ENCODE peak calls at places on chromosome 16, in seven cellular contexts. One of them, this sample, is unnamed. For H3K9me3 and H3K36me3, the result is how much of the 10 kb centered on the place peaks cover.

GRCh38 chr16:83923581-83924365 is 24.9 kb downstream of the MLYCD start:
- DNase-seq in heart left ventricle: peak
- DNase-seq in tibial nerve: no peak
- DNase-seq in SJCRH30: no peak
- DNase-seq in heart right ventricle: no peak
- DNase-seq in neural progenitor cell: no peak
- DNase-seq in cardiac muscle cell: no peak
- DNase-seq in this sample: no peak

GRCh38 chr16:57513371-57514102 is 22.8 kb downstream of the CCDC102A start:
- DNase-seq in heart left ventricle: no peak
- DNase-seq in tibial nerve: no peak
- DNase-seq in SJCRH30: no peak
- DNase-seq in heart right ventricle: no peak
- DNase-seq in neural progenitor cell: no peak
- DNase-seq in cardiac muscle cell: peak
- DNase-seq in this sample: no peak

GRCh38 chr16:30947533-30948086 is 1.3 kb upstream of the ORAI3 start:
- DNase-seq in heart left ventricle: no peak
- DNase-seq in tibial nerve: no peak
- DNase-seq in SJCRH30: no peak
- DNase-seq in heart right ventricle: no peak
- DNase-seq in neural progenitor cell: peak
- DNase-seq in cardiac muscle cell: no peak
- DNase-seq in this sample: no peak

GRCh38 chr16:76226481-76226880 is 50.7 kb upstream of the CNTNAP4 start:
- DNase-seq in heart left ventricle: no peak
- DNase-seq in tibial nerve: no peak
- DNase-seq in SJCRH30: no peak
- DNase-seq in heart right ventricle: no peak
- DNase-seq in neural progenitor cell: no peak
- DNase-seq in cardiac muscle cell: no peak
- DNase-seq in this sample: no peak

GRCh38 chr16:30764086-30764485 is 2.0 kb downstream of the RNF40 start:
- DNase-seq in heart left ventricle: no peak
- DNase-seq in tibial nerve: no peak
- DNase-seq in SJCRH30: no peak
- DNase-seq in heart right ventricle: no peak
- DNase-seq in neural progenitor cell: no peak
- DNase-seq in cardiac muscle cell: no peak
- DNase-seq in this sample: no peak

GRCh38 chr16:71590584-71590983 is 13.7 kb upstream of the TAT start:
- DNase-seq in heart left ventricle: no peak
- DNase-seq in tibial nerve: no peak
- DNase-seq in SJCRH30: no peak
- DNase-seq in heart right ventricle: no peak
- DNase-seq in neural progenitor cell: no peak
- DNase-seq in cardiac muscle cell: no peak
- DNase-seq in this sample: no peak

GRCh38 chr16:80463303-80463702 is 77.5 kb upstream of the DYNLRB2 start:
- DNase-seq in heart left ventricle: no peak
- DNase-seq in tibial nerve: no peak
- DNase-seq in SJCRH30: no peak
- DNase-seq in heart right ventricle: no peak
- DNase-seq in neural progenitor cell: no peak
- DNase-seq in cardiac muscle cell: no peak
- DNase-seq in this sample: no peak

GRCh38 chr16:69133555-69133954 is 1.1 kb downstream of the UTP4 start:
- DNase-seq in heart left ventricle: no peak
- DNase-seq in tibial nerve: no peak
- DNase-seq in SJCRH30: no peak
- DNase-seq in heart right ventricle: no peak
- DNase-seq in neural progenitor cell: no peak
- DNase-seq in cardiac muscle cell: no peak
- DNase-seq in this sample: no peak

GRCh38 chr16:57972285-57972684 is 1.4 kb upstream of the CNGB1 start:
- DNase-seq in heart left ventricle: peak
- DNase-seq in tibial nerve: no peak
- DNase-seq in SJCRH30: no peak
- DNase-seq in heart right ventricle: no peak
- DNase-seq in neural progenitor cell: no peak
- DNase-seq in cardiac muscle cell: no peak
- DNase-seq in this sample: no peak

GRCh38 chr16:57430955-57431354 is 16.2 kb downstream of the CIAPIN1 start:
- DNase-seq in heart left ventricle: no peak
- DNase-seq in tibial nerve: no peak
- DNase-seq in SJCRH30: no peak
- DNase-seq in heart right ventricle: no peak
- DNase-seq in neural progenitor cell: no peak
- DNase-seq in cardiac muscle cell: no peak
- DNase-seq in this sample: no peak

GRCh38 chr16:2769675-2770056 is 7.4 kb downstream of the ELOB start:
- DNase-seq in heart left ventricle: peak
- DNase-seq in tibial nerve: peak
- DNase-seq in SJCRH30: no peak
- DNase-seq in heart right ventricle: no peak
- DNase-seq in neural progenitor cell: no peak
- DNase-seq in cardiac muscle cell: no peak
- DNase-seq in this sample: no peak

GRCh38 chr16:30805370-30806169 is 18.6 kb upstream of the ZNF629 start:
- DNase-seq in heart left ventricle: peak
- DNase-seq in tibial nerve: peak
- DNase-seq in SJCRH30: peak
- DNase-seq in heart right ventricle: peak
- DNase-seq in neural progenitor cell: peak
- DNase-seq in cardiac muscle cell: peak
- DNase-seq in this sample: peak

DNA sequence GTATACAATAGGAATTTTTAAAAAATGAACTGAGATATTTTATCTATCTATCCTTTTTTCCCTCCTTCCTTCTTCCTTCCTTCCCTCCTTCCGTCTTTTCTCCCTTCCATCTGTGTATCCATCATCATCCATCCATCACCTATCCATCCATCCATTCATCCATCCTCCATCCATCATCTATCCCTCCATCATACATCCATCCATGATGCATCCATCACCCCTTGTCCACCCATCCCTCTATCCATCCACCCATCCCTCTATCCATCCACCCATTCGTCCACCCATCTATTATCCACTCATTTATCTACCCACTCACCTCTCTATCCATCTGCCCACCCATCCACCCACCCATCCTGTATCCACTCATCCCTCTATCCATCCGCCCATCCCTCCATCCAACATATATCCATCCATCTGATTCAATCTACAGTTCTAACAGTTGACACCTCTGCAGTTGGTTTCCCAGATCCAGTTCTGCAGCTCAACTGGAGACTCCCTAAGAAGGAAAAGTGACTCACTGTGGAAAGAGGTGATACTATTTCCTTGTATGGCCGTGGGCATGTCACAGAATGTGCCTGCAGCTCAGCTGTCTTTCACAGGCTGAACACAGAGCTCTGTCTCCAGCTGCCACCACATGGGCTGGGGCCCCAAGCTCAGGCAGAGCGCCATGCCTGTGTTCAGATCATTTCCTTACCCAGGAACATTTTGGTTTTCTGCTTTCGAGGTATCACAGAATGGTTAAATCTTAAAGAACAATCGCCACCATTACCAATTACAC is 130.8 kb downstream of the XYLT1 start:
- DNase-seq in heart left ventricle: no peak
- DNase-seq in tibial nerve: no peak
- DNase-seq in SJCRH30: no peak
- DNase-seq in heart right ventricle: no peak
- DNase-seq in neural progenitor cell: no peak
- DNase-seq in cardiac muscle cell: peak
- DNase-seq in this sample: no peak
- H3K27ac ChIP-seq in heart left ventricle: no peak
- H3K27ac ChIP-seq in tibial nerve: no peak
- H3K27ac ChIP-seq in SJCRH30: no peak
- H3K27ac ChIP-seq in heart right ventricle: no peak
- H3K27ac ChIP-seq in neural progenitor cell: no peak
- H3K27ac ChIP-seq in cardiac muscle cell: peak
- H3K27ac ChIP-seq in this sample: no peak

GRCh38 chr16:35182943-35183550 is 1723.6 kb downstream of the TP53TG3F start:
- DNase-seq in heart left ventricle: no peak
- DNase-seq in tibial nerve: no peak
- DNase-seq in SJCRH30: no peak
- DNase-seq in heart right ventricle: no peak
- DNase-seq in neural progenitor cell: no peak
- DNase-seq in cardiac muscle cell: no peak
- DNase-seq in this sample: peak

GRCh38 chr16:35184356-35184870 is 1725.0 kb downstream of the TP53TG3F start:
- DNase-seq in heart left ventricle: peak
- DNase-seq in tibial nerve: no peak
- DNase-seq in SJCRH30: no peak
- DNase-seq in heart right ventricle: no peak
- DNase-seq in neural progenitor cell: no peak
- DNase-seq in cardiac muscle cell: no peak
- DNase-seq in this sample: no peak

GRCh38 chr16:35181422-35182030 is 1722.1 kb downstream of the TP53TG3F start:
- DNase-seq in heart left ventricle: no peak
- DNase-seq in tibial nerve: no peak
- DNase-seq in SJCRH30: no peak
- DNase-seq in heart right ventricle: no peak
- DNase-seq in neural progenitor cell: no peak
- DNase-seq in cardiac muscle cell: no peak
- DNase-seq in this sample: no peak

GRCh38 chr16:35182043-35182677 is 1722.7 kb downstream of the TP53TG3F start:
- DNase-seq in heart left ventricle: peak
- DNase-seq in tibial nerve: no peak
- DNase-seq in SJCRH30: no peak
- DNase-seq in heart right ventricle: no peak
- DNase-seq in neural progenitor cell: no peak
- DNase-seq in cardiac muscle cell: no peak
- DNase-seq in this sample: no peak

GRCh38 chr16:35180970-35181369 is 1721.6 kb downstream of the TP53TG3F start:
- DNase-seq in heart left ventricle: no peak
- DNase-seq in tibial nerve: no peak
- DNase-seq in SJCRH30: no peak
- DNase-seq in heart right ventricle: no peak
- DNase-seq in neural progenitor cell: no peak
- DNase-seq in cardiac muscle cell: no peak
- DNase-seq in this sample: no peak
- H3K9me3 ChIP-seq in heart left ventricle: under half
- H3K9me3 ChIP-seq in tibial nerve: under half
- H3K9me3 ChIP-seq in SJCRH30: under half
- H3K9me3 ChIP-seq in heart right ventricle: under half
- H3K9me3 ChIP-seq in neural progenitor cell: under half
- H3K9me3 ChIP-seq in cardiac muscle cell: under half
- H3K9me3 ChIP-seq in this sample: under half

GRCh38 chr16:9114842-9115241 is 23.4 kb downstream of the HAPSTR1 start:
- DNase-seq in heart left ventricle: no peak
- DNase-seq in tibial nerve: no peak
- DNase-seq in SJCRH30: no peak
- DNase-seq in heart right ventricle: no peak
- DNase-seq in neural progenitor cell: no peak
- DNase-seq in cardiac muscle cell: no peak
- DNase-seq in this sample: no peak
- H3K36me3 ChIP-seq in heart left ventricle: half or more
- H3K36me3 ChIP-seq in tibial nerve: under half
- H3K36me3 ChIP-seq in SJCRH30: under half
- H3K36me3 ChIP-seq in heart right ventricle: half or more
- H3K36me3 ChIP-seq in neural progenitor cell: under half
- H3K36me3 ChIP-seq in cardiac muscle cell: under half
- H3K36me3 ChIP-seq in this sample: under half

GRCh38 chr16:8796469-8797363 is 723 bp downstream of the TMEM186 start:
- DNase-seq in heart left ventricle: no peak
- DNase-seq in tibial nerve: no peak
- DNase-seq in SJCRH30: no peak
- DNase-seq in heart right ventricle: no peak
- DNase-seq in neural progenitor cell: no peak
- DNase-seq in cardiac muscle cell: no peak
- DNase-seq in this sample: no peak
- H3K27ac ChIP-seq in heart left ventricle: peak
- H3K27ac ChIP-seq in tibial nerve: peak
- H3K27ac ChIP-seq in SJCRH30: peak
- H3K27ac ChIP-seq in heart right ventricle: no peak
- H3K27ac ChIP-seq in neural progenitor cell: no peak
- H3K27ac ChIP-seq in cardiac muscle cell: peak
- H3K27ac ChIP-seq in this sample: no peak

GRCh38 chr16:35564889-35565288 is 2105.5 kb downstream of the TP53TG3F start:
- DNase-seq in heart left ventricle: no peak
- DNase-seq in tibial nerve: no peak
- DNase-seq in SJCRH30: no peak
- DNase-seq in heart right ventricle: no peak
- DNase-seq in neural progenitor cell: no peak
- DNase-seq in cardiac muscle cell: no peak
- DNase-seq in this sample: no peak

GRCh38 chr16:35561346-35561745 is 2101.9 kb downstream of the TP53TG3F start:
- DNase-seq in heart left ventricle: no peak
- DNase-seq in tibial nerve: no peak
- DNase-seq in SJCRH30: no peak
- DNase-seq in heart right ventricle: no peak
- DNase-seq in neural progenitor cell: no peak
- DNase-seq in cardiac muscle cell: no peak
- DNase-seq in this sample: no peak

GRCh38 chr16:35562471-35562870 is 2103.1 kb downstream of the TP53TG3F start:
- DNase-seq in heart left ventricle: no peak
- DNase-seq in tibial nerve: no peak
- DNase-seq in SJCRH30: no peak
- DNase-seq in heart right ventricle: no peak
- DNase-seq in neural progenitor cell: no peak
- DNase-seq in cardiac muscle cell: no peak
- DNase-seq in this sample: no peak

GRCh38 chr16:35564148-35564547 is 2104.7 kb downstream of the TP53TG3F start:
- DNase-seq in heart left ventricle: no peak
- DNase-seq in tibial nerve: no peak
- DNase-seq in SJCRH30: no peak
- DNase-seq in heart right ventricle: no peak
- DNase-seq in neural progenitor cell: no peak
- DNase-seq in cardiac muscle cell: no peak
- DNase-seq in this sample: no peak

DNA sequence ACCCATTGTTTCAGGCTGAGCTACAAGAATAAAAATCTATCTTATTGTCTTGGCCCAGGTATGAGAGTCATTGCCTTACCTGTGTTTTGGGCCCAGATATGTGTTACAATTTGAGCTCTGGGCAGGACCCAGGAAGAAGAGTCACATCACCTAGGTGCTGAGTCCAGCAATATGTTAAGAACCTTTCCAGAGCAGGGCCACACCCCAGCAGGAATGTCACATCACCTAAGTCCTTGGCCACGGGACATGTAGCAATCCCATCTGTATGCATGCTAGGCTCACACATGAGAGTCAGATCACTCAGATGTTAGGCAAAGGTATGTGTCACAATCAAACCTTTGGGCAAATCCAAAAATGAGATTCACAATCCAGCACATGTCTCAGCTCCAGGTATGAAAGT is 2103.5 kb downstream of the TP53TG3F start:
- DNase-seq in heart left ventricle: no peak
- DNase-seq in tibial nerve: no peak
- DNase-seq in SJCRH30: no peak
- DNase-seq in heart right ventricle: no peak
- DNase-seq in neural progenitor cell: no peak
- DNase-seq in cardiac muscle cell: no peak
- DNase-seq in this sample: no peak
- H3K9me3 ChIP-seq in heart left ventricle: under half
- H3K9me3 ChIP-seq in tibial nerve: under half
- H3K9me3 ChIP-seq in SJCRH30: under half
- H3K9me3 ChIP-seq in heart right ventricle: under half
- H3K9me3 ChIP-seq in neural progenitor cell: under half
- H3K9me3 ChIP-seq in cardiac muscle cell: under half
- H3K9me3 ChIP-seq in this sample: under half

GRCh38 chr16:67229906-67230808 is 3.2 kb downstream of the TMEM208 start:
- DNase-seq in heart left ventricle: peak
- DNase-seq in tibial nerve: no peak
- DNase-seq in SJCRH30: no peak
- DNase-seq in heart right ventricle: no peak
- DNase-seq in neural progenitor cell: no peak
- DNase-seq in cardiac muscle cell: no peak
- DNase-seq in this sample: no peak
- H3K36me3 ChIP-seq in heart left ventricle: half or more
- H3K36me3 ChIP-seq in tibial nerve: half or more
- H3K36me3 ChIP-seq in SJCRH30: under half
- H3K36me3 ChIP-seq in heart right ventricle: half or more
- H3K36me3 ChIP-seq in neural progenitor cell: under half
- H3K36me3 ChIP-seq in cardiac muscle cell: under half
- H3K36me3 ChIP-seq in this sample: under half